ENCODE peak calls at places on chromosomes 5 and 9, in nine cellular contexts. W, V, G, D, R, P, C, F and I are unnamed samples.

GRCh38 chr9:127521919-127522304 is 70.6 kb downstream of the LRSAM1 start:
- DNase-seq in W (no peak), V (no peak), G (no peak), D (no peak), R (no peak), P (peak), C (no peak), F (peak), I (no peak)

GRCh38 chr5:147481376-147481775 is 28.5 kb downstream of the DPYSL3 start:
- DNase-seq in W (no peak), V (no peak), G (no peak), D (no peak), R (no peak), P (no peak), C (no peak), F (no peak), I (no peak)

GRCh38 chr9:84383178-84383577 is 42.6 kb upstream of the SLC28A3 start:
- DNase-seq in W (no peak), V (no peak), G (no peak), D (no peak), R (no peak), P (no peak), C (no peak), F (no peak), I (no peak)

GRCh38 chr9:20312732-20313131 is 309.6 kb downstream of the MLLT3 start:
- DNase-seq in W (no peak), V (no peak), G (no peak), D (no peak), R (no peak), P (no peak), C (no peak), F (no peak), I (no peak)

GRCh38 chr9:129102791-129103594 is 7.6 kb downstream of the CRAT start:
- DNase-seq in W (peak), V (no peak), G (no peak), D (peak), R (no peak), P (peak), C (peak), F (peak), I (peak)

GRCh38 chr5:138646671-138647070 is 71.5 kb upstream of the HSPA9 start:
- DNase-seq in W (peak), V (no peak), G (no peak), D (no peak), R (no peak), P (no peak), C (no peak), F (no peak), I (no peak)

GRCh38 chr5:116543501-116543900 is 31.1 kb downstream of the SEMA6A start:
- DNase-seq in W (no peak), V (no peak), G (no peak), D (no peak), R (no peak), P (no peak), C (no peak), F (no peak), I (no peak)

GRCh38 chr5:126363658-126364057 is 59.6 kb upstream of the GRAMD2B start:
- DNase-seq in W (no peak), V (no peak), G (no peak), D (no peak), R (no peak), P (no peak), C (no peak), F (no peak), I (no peak)

GRCh38 chr9:134260801-134261200 is 65.5 kb upstream of the RXRA start:
- DNase-seq in W (no peak), V (no peak), G (no peak), D (no peak), R (no peak), P (no peak), C (no peak), F (no peak), I (no peak)

GRCh38 chr5:10317825-10318682 is 10.4 kb upstream of the CMBL start:
- DNase-seq in W (no peak), V (no peak), G (no peak), D (no peak), R (no peak), P (no peak), C (no peak), F (no peak), I (no peak)

GRCh38 chr5:100553209-100553608 is 18.0 kb downstream of the FAM174A start:
- DNase-seq in W (no peak), V (no peak), G (no peak), D (no peak), R (no peak), P (no peak), C (no peak), F (no peak), I (no peak)

GRCh38 chr5:60382761-60383160 is 317.2 kb downstream of the DEPDC1B start:
- DNase-seq in W (peak), V (no peak), G (no peak), D (no peak), R (no peak), P (peak), C (no peak), F (peak), I (peak)

GRCh38 chr5:169668732-169669131 is 31.7 kb downstream of the DOCK2 start:
- DNase-seq in W (no peak), V (no peak), G (no peak), D (peak), R (no peak), P (no peak), C (no peak), F (no peak), I (no peak)

GRCh38 chr5:131756942-131757341 is 39.9 kb downstream of the FNIP1 start:
- DNase-seq in W (no peak), V (no peak), G (no peak), D (no peak), R (no peak), P (no peak), C (no peak), F (no peak), I (no peak)

GRCh38 chr5:27267209-27267824 is 228.9 kb upstream of the CDH9 start:
- DNase-seq in W (no peak), V (no peak), G (no peak), D (no peak), R (no peak), P (no peak), C (no peak), F (no peak), I (no peak)

GRCh38 chr5:6548752-6549151 is 84.1 kb downstream of the NSUN2 start:
- DNase-seq in W (no peak), V (no peak), G (no peak), D (no peak), R (no peak), P (no peak), C (no peak), F (no peak), I (no peak)

GRCh38 chr9:117763314-117763713 is 59.1 kb downstream of the TLR4 start:
- DNase-seq in W (no peak), V (no peak), G (no peak), D (no peak), R (no peak), P (no peak), C (no peak), F (no peak), I (peak)

GRCh38 chr5:154459015-154459414 is 13.2 kb downstream of the SAP30L start:
- DNase-seq in W (no peak), V (no peak), G (no peak), D (no peak), R (no peak), P (no peak), C (no peak), F (no peak), I (no peak)

GRCh38 chr5:154464435-154464834 is 13.6 kb downstream of the HAND1 start:
- DNase-seq in W (no peak), V (no peak), G (no peak), D (no peak), R (no peak), P (no peak), C (no peak), F (no peak), I (no peak)

GRCh38 chr5:154460172-154460571 is 14.4 kb downstream of the SAP30L start:
- DNase-seq in W (no peak), V (no peak), G (no peak), D (no peak), R (no peak), P (no peak), C (no peak), F (no peak), I (no peak)

GRCh38 chr5:154465169-154465568 is 12.9 kb downstream of the HAND1 start:
- DNase-seq in W (no peak), V (no peak), G (no peak), D (no peak), R (no peak), P (no peak), C (no peak), F (peak), I (no peak)

DNA sequence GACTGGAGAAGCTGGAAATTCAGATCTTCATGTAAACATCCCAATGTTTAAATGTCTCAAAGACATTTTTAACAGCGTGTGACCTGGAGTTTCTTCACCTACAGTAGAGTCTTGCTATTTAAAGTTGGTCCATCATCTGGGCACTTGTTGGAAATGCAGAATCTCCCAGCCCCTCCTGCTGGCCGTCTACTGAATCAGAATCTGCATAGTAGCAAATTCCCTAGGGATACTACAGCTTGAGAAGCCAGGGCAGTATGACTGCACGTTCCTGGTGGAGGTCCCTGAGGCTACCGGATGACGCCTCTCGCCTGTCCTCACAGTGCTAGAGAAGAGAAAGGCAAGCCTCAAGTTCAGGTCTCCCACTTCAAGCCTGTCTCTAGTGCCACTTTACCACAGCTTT is 15.7 kb downstream of the SAP30L start:
- DNase-seq in W (no peak), V (no peak), G (no peak), D (no peak), R (no peak), P (no peak), C (peak), F (no peak), I (no peak)
- H3K27ac ChIP-seq in W (no peak), V (no peak), G (no peak), D (no peak), R (no peak), P (no peak), C (no peak), F (no peak), I (no peak)

GRCh38 chr5:81505672-81506071 is 111.7 kb upstream of the ACOT12 start:
- DNase-seq in W (no peak), V (no peak), G (no peak), D (no peak), R (no peak), P (no peak), C (no peak), F (no peak), I (no peak)
- H3K27ac ChIP-seq in W (peak), V (peak), G (no peak), D (no peak), R (no peak), P (no peak), C (no peak), F (peak), I (peak)

DNA sequence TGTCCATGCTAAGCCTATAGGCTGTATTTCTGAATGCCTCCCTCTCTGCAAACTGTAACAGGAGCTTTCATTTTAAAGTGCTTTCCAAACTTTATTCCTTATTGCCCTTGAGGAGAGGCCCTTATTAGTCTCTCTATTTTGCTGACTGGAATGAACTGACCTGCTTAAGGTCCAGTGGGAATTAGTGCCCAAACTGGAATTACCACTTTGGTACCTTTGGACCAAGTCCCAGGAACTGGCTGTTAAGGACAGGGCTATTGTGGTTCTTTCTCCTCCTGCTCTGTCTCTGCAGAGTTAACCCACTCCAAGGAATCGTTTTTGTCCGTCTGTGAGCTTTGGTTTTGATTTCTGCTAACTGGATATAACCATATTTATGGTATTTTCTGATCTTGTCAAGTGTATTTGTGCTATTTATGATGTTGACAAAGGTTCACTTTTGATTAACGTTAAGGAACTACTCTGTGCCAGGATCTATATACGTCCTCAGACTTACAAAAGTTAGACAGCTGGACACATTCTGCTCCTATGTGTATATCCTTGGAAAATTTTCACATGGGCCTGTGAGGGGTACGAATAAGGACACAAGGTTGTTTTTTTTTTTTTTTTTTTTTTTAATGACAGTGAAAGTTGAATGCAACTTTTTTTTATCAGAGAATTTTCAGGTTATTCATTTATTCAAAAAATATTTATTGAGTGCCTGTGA is 189.1 kb upstream of the ANKRD55 start:
- DNase-seq in W (no peak), V (no peak), G (no peak), D (no peak), R (no peak), P (peak), C (no peak), F (peak), I (no peak)
- H3K27ac ChIP-seq in W (no peak), V (no peak), G (no peak), D (no peak), R (no peak), P (peak), C (no peak), F (peak), I (no peak)

DNA sequence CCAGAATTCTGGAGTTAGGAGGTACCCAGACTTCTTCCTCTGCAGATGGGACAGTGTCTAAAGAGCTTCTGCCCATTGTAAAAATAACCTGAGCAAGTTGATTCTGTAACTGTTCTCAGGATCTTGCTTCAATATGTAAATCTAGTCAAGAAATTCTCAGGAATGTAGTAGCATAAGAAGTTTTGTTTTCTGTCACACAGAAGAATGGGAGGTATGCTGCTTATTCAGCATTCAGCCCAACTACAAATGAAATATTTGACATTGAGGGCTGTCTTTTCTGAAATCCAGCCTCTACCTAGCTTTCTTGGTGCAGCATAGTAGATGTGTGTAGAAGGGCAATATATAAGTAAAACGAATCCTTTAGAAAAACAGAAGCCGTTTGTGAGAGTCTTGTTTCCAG is 13.8 kb downstream of the MACIR start:
- DNase-seq in W (no peak), V (no peak), G (no peak), D (no peak), R (no peak), P (no peak), C (no peak), F (no peak), I (no peak)
- H3K27ac ChIP-seq in W (no peak), V (no peak), G (no peak), D (no peak), R (no peak), P (no peak), C (no peak), F (peak), I (no peak)

DNA sequence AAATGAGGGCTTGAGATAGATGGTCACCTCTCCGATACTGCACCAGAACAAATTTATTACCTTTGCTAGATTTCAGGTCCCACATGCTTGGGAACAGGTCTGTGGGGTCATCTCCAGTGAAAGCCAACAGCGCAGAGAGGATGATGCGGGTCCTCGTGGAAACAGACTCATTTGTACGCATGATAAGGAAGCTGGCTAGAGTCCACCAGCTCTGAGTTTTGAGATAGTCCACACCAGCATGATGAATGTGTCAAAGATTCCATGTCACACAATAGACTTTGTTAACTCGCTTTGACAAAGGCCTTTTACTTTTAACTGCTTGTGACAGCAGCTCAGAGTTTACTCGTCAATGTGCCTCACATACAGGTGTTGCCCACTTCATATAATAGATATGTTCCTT is 105.4 kb upstream of the TBCA start:
- DNase-seq in W (no peak), V (no peak), G (no peak), D (no peak), R (no peak), P (no peak), C (no peak), F (no peak), I (no peak)
- H3K27ac ChIP-seq in W (no peak), V (no peak), G (no peak), D (no peak), R (no peak), P (no peak), C (no peak), F (no peak), I (no peak)

DNA sequence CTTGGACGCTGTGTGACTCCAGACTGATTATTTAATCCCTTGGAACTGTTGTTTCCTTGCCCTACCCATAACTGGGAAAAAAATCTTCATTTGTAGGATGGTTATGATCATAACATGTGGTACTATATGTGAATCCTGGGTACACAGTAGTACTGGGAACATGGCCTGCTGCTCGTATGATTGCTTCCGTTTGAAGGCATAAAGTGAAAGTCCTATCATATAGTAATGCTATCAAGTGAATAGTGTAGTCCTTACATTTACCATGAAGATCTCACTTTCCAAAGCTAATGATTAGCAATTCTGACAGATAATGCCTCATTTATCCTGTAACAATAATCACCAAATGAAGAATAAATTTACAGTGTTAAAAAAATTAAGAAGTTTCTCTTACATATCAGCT is 53.2 kb downstream of the MEF2C start:
- DNase-seq in W (peak), V (no peak), G (no peak), D (no peak), R (no peak), P (no peak), C (no peak), F (no peak), I (no peak)
- H3K27ac ChIP-seq in W (peak), V (peak), G (peak), D (no peak), R (no peak), P (no peak), C (no peak), F (peak), I (peak)

GRCh38 chr9:68931821-68932220 is 82.1 kb downstream of the PRKACG start:
- DNase-seq in W (no peak), V (no peak), G (no peak), D (no peak), R (no peak), P (no peak), C (no peak), F (no peak), I (no peak)
- H3K27ac ChIP-seq in W (no peak), V (no peak), G (no peak), D (no peak), R (no peak), P (no peak), C (no peak), F (peak), I (no peak)

DNA sequence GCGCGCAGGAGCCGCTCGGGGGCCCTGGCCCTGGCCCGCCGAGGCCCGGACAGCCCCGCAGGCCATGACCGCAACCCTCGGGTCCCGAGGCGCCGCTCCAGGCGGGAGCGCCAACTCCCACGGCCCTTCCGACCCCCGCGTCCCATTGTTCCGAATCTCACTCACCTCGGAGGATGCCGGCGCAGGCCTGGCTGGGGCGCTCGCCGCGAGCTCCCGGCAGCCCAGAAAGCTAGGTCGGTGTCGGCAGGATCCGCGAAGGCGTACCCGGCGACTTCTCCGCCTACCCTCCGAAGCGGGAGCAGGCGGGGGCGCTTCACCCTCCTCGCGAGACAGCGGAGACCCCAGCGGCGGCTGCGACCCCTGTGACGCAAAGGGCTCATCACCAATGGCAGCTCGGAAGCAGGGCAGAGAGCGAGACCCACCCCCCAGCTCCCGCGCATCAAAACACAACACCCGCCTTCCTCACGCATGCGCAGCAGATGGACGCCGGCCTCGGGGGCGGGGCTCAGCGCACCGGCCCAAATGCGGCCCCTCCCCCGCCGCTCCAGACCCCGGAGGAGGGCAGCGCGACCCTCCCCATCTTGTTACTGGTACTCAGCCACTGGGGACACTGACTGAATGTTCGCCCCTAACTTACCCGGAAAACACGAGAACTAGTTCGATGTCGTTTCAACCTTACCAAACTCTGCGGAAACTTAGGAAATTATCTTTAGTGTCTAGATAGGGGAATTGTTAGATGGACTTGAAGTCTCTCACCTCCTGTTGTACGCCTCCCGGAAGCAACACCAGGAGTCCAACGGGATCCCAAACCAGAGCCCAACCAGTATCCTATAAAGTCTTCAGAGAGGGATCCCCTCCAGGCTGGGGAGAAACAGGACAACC is 1.3 kb upstream of the SMIM27 start:
- DNase-seq in W (peak), V (peak), G (peak), D (peak), R (peak), P (peak), C (peak), F (peak), I (peak)
- H3K27ac ChIP-seq in W (peak), V (peak), G (peak), D (peak), R (peak), P (peak), C (peak), F (peak), I (peak)

DNA sequence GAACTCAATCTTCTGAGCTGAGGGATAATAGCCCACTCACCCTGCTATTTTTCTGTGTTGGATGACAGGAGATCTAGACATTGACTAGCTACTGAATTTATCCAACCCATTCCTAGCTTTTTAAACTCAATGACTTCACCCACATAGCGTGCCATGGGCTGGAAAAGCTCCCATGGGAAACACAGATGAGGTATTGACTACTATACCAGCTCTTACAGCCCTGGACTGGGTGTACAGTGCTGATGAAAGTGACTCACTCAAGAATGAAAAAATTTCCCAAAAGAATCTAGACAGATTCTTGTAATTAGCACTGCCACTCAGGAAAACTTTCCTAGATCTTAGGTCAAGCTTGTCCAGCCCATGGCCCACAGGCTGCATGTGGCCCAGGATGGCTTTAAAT is 72.7 kb upstream of the NREP start:
- DNase-seq in W (no peak), V (no peak), G (no peak), D (no peak), R (no peak), P (no peak), C (no peak), F (no peak), I (no peak)
- H3K27ac ChIP-seq in W (no peak), V (no peak), G (no peak), D (no peak), R (no peak), P (no peak), C (no peak), F (no peak), I (no peak)